ENCODE peak calls at places on chromosome 21, in five cellular contexts. One of them, this sample, is unnamed.

GRCh38 chr21:21188513-21189188 is 190.4 kb downstream of the NCAM2 start:
- DNase-seq in CD4-positive, alpha-beta T cell: no peak
- DNase-seq in HCT116: no peak
- DNase-seq in activated naive CD4-positive, alpha-beta T cell: no peak
- DNase-seq in HS-5: no peak
- DNase-seq in this sample: no peak

GRCh38 chr21:45513003-45513706 is 29.1 kb downstream of the SLC19A1 start:
- DNase-seq in HS-5: no peak
- DNase-seq in CD4-positive, alpha-beta T cell: no peak
- DNase-seq in activated naive CD4-positive, alpha-beta T cell: no peak
- DNase-seq in HCT116: no peak
- DNase-seq in this sample: no peak

GRCh38 chr21:33025471-33026298 is at the start of gene OLIG2:
- DNase-seq in CD4-positive, alpha-beta T cell: no peak
- DNase-seq in HS-5: no peak
- DNase-seq in HCT116: no peak
- DNase-seq in activated naive CD4-positive, alpha-beta T cell: no peak
- DNase-seq in this sample: no peak

GRCh38 chr21:46006547-46007497 is 25.3 kb downstream of the COL6A1 start:
- DNase-seq in activated naive CD4-positive, alpha-beta T cell: no peak
- DNase-seq in HS-5: no peak
- DNase-seq in CD4-positive, alpha-beta T cell: no peak
- DNase-seq in HCT116: no peak
- DNase-seq in this sample: no peak

GRCh38 chr21:28454978-28455600 is 537.6 kb downstream of the LTN1 start:
- DNase-seq in HCT116: no peak
- DNase-seq in activated naive CD4-positive, alpha-beta T cell: no peak
- DNase-seq in HS-5: no peak
- DNase-seq in CD4-positive, alpha-beta T cell: no peak
- DNase-seq in this sample: peak; percentile 24

GRCh38 chr21:38306833-38307232 is 50.0 kb downstream of the KCNJ15 start:
- DNase-seq in activated naive CD4-positive, alpha-beta T cell: no peak
- DNase-seq in HCT116: no peak
- DNase-seq in HS-5: peak; percentile 82
- DNase-seq in CD4-positive, alpha-beta T cell: no peak
- DNase-seq in this sample: peak; percentile 78

GRCh38 chr21:42695324-42696025 is 42.1 kb downstream of the PDE9A start:
- DNase-seq in HS-5: peak; percentile 6
- DNase-seq in CD4-positive, alpha-beta T cell: no peak
- DNase-seq in activated naive CD4-positive, alpha-beta T cell: no peak
- DNase-seq in HCT116: no peak
- DNase-seq in this sample: no peak

GRCh38 chr21:38477241-38477640 is 21.0 kb downstream of the ERG start:
- DNase-seq in HS-5: no peak
- DNase-seq in CD4-positive, alpha-beta T cell: no peak
- DNase-seq in activated naive CD4-positive, alpha-beta T cell: no peak
- DNase-seq in HCT116: no peak
- DNase-seq in this sample: no peak

GRCh38 chr21:36068748-36069398 is 951 bp upstream of the CBR1 start:
- DNase-seq in HS-5: no peak
- DNase-seq in CD4-positive, alpha-beta T cell: no peak
- DNase-seq in HCT116: no peak
- DNase-seq in activated naive CD4-positive, alpha-beta T cell: no peak
- DNase-seq in this sample: no peak

GRCh38 chr21:42122398-42122797 is 51.3 kb downstream of the UMODL1 start:
- DNase-seq in HS-5: no peak
- DNase-seq in activated naive CD4-positive, alpha-beta T cell: no peak
- DNase-seq in CD4-positive, alpha-beta T cell: no peak
- DNase-seq in HCT116: no peak
- DNase-seq in this sample: no peak

GRCh38 chr21:27134513-27134912 is 167.6 kb upstream of the ADAMTS5 start:
- DNase-seq in activated naive CD4-positive, alpha-beta T cell: no peak
- DNase-seq in HCT116: no peak
- DNase-seq in CD4-positive, alpha-beta T cell: no peak
- DNase-seq in HS-5: no peak
- DNase-seq in this sample: no peak

GRCh38 chr21:26144026-26144425 is 26.5 kb downstream of the APP start:
- DNase-seq in HCT116: no peak
- DNase-seq in CD4-positive, alpha-beta T cell: no peak
- DNase-seq in activated naive CD4-positive, alpha-beta T cell: no peak
- DNase-seq in HS-5: no peak
- DNase-seq in this sample: no peak

GRCh38 chr21:42436914-42437313 is 33.2 kb downstream of the UBASH3A start:
- DNase-seq in HCT116: no peak
- DNase-seq in HS-5: no peak
- DNase-seq in CD4-positive, alpha-beta T cell: no peak
- DNase-seq in activated naive CD4-positive, alpha-beta T cell: no peak
- DNase-seq in this sample: no peak

GRCh38 chr21:30058928-30059327 is 107.7 kb downstream of the CLDN17 start:
- DNase-seq in HS-5: no peak
- DNase-seq in HCT116: no peak
- DNase-seq in CD4-positive, alpha-beta T cell: no peak
- DNase-seq in activated naive CD4-positive, alpha-beta T cell: no peak
- DNase-seq in this sample: no peak

GRCh38 chr21:26965567-26966359 is 1.1 kb downstream of the ADAMTS5 start:
- DNase-seq in HCT116: no peak
- DNase-seq in activated naive CD4-positive, alpha-beta T cell: no peak
- DNase-seq in HS-5: no peak
- DNase-seq in CD4-positive, alpha-beta T cell: no peak
- DNase-seq in this sample: no peak

GRCh38 chr21:42676799-42677198 is 23.4 kb downstream of the PDE9A start:
- DNase-seq in CD4-positive, alpha-beta T cell: no peak
- DNase-seq in HS-5: no peak
- DNase-seq in activated naive CD4-positive, alpha-beta T cell: no peak
- DNase-seq in HCT116: no peak
- DNase-seq in this sample: no peak

GRCh38 chr21:38159355-38159754 is 97.4 kb upstream of the KCNJ15 start:
- DNase-seq in CD4-positive, alpha-beta T cell: peak; percentile 38
- DNase-seq in HS-5: no peak
- DNase-seq in HCT116: peak; percentile 28
- DNase-seq in activated naive CD4-positive, alpha-beta T cell: no peak
- DNase-seq in this sample: peak; percentile 79

GRCh38 chr21:26280715-26281310 is 110.2 kb upstream of the APP start:
- DNase-seq in CD4-positive, alpha-beta T cell: no peak
- DNase-seq in HS-5: no peak
- DNase-seq in HCT116: no peak
- DNase-seq in activated naive CD4-positive, alpha-beta T cell: no peak
- DNase-seq in this sample: peak; percentile 30

GRCh38 chr21:26461500-26461899 is 111.6 kb downstream of the CYYR1 start:
- DNase-seq in HS-5: no peak
- DNase-seq in CD4-positive, alpha-beta T cell: no peak
- DNase-seq in HCT116: no peak
- DNase-seq in activated naive CD4-positive, alpha-beta T cell: no peak
- DNase-seq in this sample: peak; percentile 18

GRCh38 chr21:33136898-33137502 is 67.1 kb downstream of the OLIG1 start:
- DNase-seq in HCT116: no peak
- DNase-seq in HS-5: no peak
- DNase-seq in activated naive CD4-positive, alpha-beta T cell: no peak
- DNase-seq in CD4-positive, alpha-beta T cell: no peak
- DNase-seq in this sample: no peak

GRCh38 chr21:26115899-26116298 is 54.7 kb downstream of the APP start:
- DNase-seq in activated naive CD4-positive, alpha-beta T cell: no peak
- DNase-seq in HS-5: no peak
- DNase-seq in CD4-positive, alpha-beta T cell: no peak
- DNase-seq in HCT116: no peak
- DNase-seq in this sample: peak; percentile 47

GRCh38 chr21:40696246-40696645 is 150.7 kb downstream of the DSCAM start:
- DNase-seq in CD4-positive, alpha-beta T cell: no peak
- DNase-seq in HS-5: no peak
- DNase-seq in activated naive CD4-positive, alpha-beta T cell: no peak
- DNase-seq in HCT116: no peak
- DNase-seq in this sample: no peak

GRCh38 chr21:23009360-23009759 is 2011.2 kb downstream of the NCAM2 start:
- DNase-seq in HCT116: no peak
- DNase-seq in HS-5: no peak
- DNase-seq in CD4-positive, alpha-beta T cell: no peak
- DNase-seq in activated naive CD4-positive, alpha-beta T cell: no peak
- DNase-seq in this sample: no peak

GRCh38 chr21:44903054-44903685 is 17.5 kb downstream of the ITGB2 start:
- DNase-seq in HS-5: no peak
- DNase-seq in HCT116: no peak
- DNase-seq in activated naive CD4-positive, alpha-beta T cell: no peak
- DNase-seq in CD4-positive, alpha-beta T cell: no peak
- DNase-seq in this sample: no peak

GRCh38 chr21:25350056-25350455 is 257.2 kb downstream of the MRPL39 start:
- DNase-seq in HS-5: no peak
- DNase-seq in CD4-positive, alpha-beta T cell: no peak
- DNase-seq in activated naive CD4-positive, alpha-beta T cell: no peak
- DNase-seq in HCT116: no peak
- DNase-seq in this sample: peak; percentile 17

GRCh38 chr21:46663754-46664153 is 28.3 kb downstream of the PRMT2 start:
- DNase-seq in HS-5: no peak
- DNase-seq in CD4-positive, alpha-beta T cell: no peak
- DNase-seq in HCT116: no peak
- DNase-seq in activated naive CD4-positive, alpha-beta T cell: no peak
- DNase-seq in this sample: no peak

GRCh38 chr21:46097826-46098286 is at the start of gene COL6A2:
- DNase-seq in HCT116: no peak
- DNase-seq in HS-5: no peak
- DNase-seq in CD4-positive, alpha-beta T cell: peak; percentile 54
- DNase-seq in activated naive CD4-positive, alpha-beta T cell: peak; percentile 17
- DNase-seq in this sample: no peak

GRCh38 chr21:26952274-26953066 is 14.4 kb downstream of the ADAMTS5 start:
- DNase-seq in HS-5: no peak
- DNase-seq in HCT116: no peak
- DNase-seq in activated naive CD4-positive, alpha-beta T cell: no peak
- DNase-seq in CD4-positive, alpha-beta T cell: no peak
- DNase-seq in this sample: no peak

GRCh38 chr21:45700461-45700860 is 56.9 kb downstream of the PCBP3 start:
- DNase-seq in HS-5: no peak
- DNase-seq in CD4-positive, alpha-beta T cell: no peak
- DNase-seq in activated naive CD4-positive, alpha-beta T cell: no peak
- DNase-seq in HCT116: no peak
- DNase-seq in this sample: no peak

GRCh38 chr21:27550258-27550657 is 583.4 kb upstream of the ADAMTS5 start:
- DNase-seq in HS-5: no peak
- DNase-seq in HCT116: no peak
- DNase-seq in CD4-positive, alpha-beta T cell: no peak
- DNase-seq in activated naive CD4-positive, alpha-beta T cell: no peak
- DNase-seq in this sample: no peak

GRCh38 chr21:43611598-43612369 is 47.5 kb downstream of the HSF2BP start:
- DNase-seq in HS-5: no peak
- DNase-seq in activated naive CD4-positive, alpha-beta T cell: no peak
- DNase-seq in HCT116: peak; percentile 59
- DNase-seq in CD4-positive, alpha-beta T cell: no peak
- DNase-seq in this sample: peak; percentile 37

GRCh38 chr21:35528109-35529042 is 479.3 kb upstream of the RUNX1 start:
- DNase-seq in HCT116: no peak
- DNase-seq in activated naive CD4-positive, alpha-beta T cell: no peak
- DNase-seq in CD4-positive, alpha-beta T cell: peak; percentile 20
- DNase-seq in HS-5: no peak
- DNase-seq in this sample: no peak

GRCh38 chr21:31771685-31772084 is 39.8 kb upstream of the SCAF4 start:
- DNase-seq in HS-5: no peak
- DNase-seq in activated naive CD4-positive, alpha-beta T cell: no peak
- DNase-seq in HCT116: no peak
- DNase-seq in CD4-positive, alpha-beta T cell: no peak
- DNase-seq in this sample: no peak

GRCh38 chr21:29481641-29482040 is 182.9 kb downstream of the BACH1 start:
- DNase-seq in HCT116: no peak
- DNase-seq in HS-5: no peak
- DNase-seq in CD4-positive, alpha-beta T cell: no peak
- DNase-seq in activated naive CD4-positive, alpha-beta T cell: no peak
- DNase-seq in this sample: no peak

GRCh38 chr21:15022608-15023261 is 42.1 kb downstream of the NRIP1 start:
- DNase-seq in CD4-positive, alpha-beta T cell: no peak
- DNase-seq in HCT116: no peak
- DNase-seq in HS-5: no peak
- DNase-seq in activated naive CD4-positive, alpha-beta T cell: no peak
- DNase-seq in this sample: no peak

GRCh38 chr21:36744560-36745231 is 45.8 kb downstream of the SIM2 start:
- DNase-seq in HCT116: no peak
- DNase-seq in CD4-positive, alpha-beta T cell: no peak
- DNase-seq in HS-5: no peak
- DNase-seq in activated naive CD4-positive, alpha-beta T cell: no peak
- DNase-seq in this sample: no peak

GRCh38 chr21:45818904-45819285 is 162.7 kb upstream of the COL6A1 start:
- DNase-seq in HCT116: no peak
- DNase-seq in HS-5: peak; percentile 34
- DNase-seq in CD4-positive, alpha-beta T cell: peak; percentile 62
- DNase-seq in activated naive CD4-positive, alpha-beta T cell: peak; percentile 34
- DNase-seq in this sample: peak; percentile 60